ENCODE peak calls at places on chromosomes 6 and 20, in six cellular contexts. One of them, this sample, is unnamed.

GRCh38 chr20:48129319-48129973 is 344.2 kb upstream of the SULF2 start:
- DNase-seq in mammary epithelial cell: no peak
- DNase-seq in heart left ventricle: no peak
- DNase-seq in cardiac muscle cell: no peak
- DNase-seq in CD4-positive, alpha-beta T cell: no peak
- DNase-seq in neural progenitor cell: peak; percentile 46
- DNase-seq in this sample: no peak

GRCh38 chr20:20391766-20392165 is 23.9 kb downstream of the INSM1 start:
- DNase-seq in mammary epithelial cell: no peak
- DNase-seq in heart left ventricle: no peak
- DNase-seq in cardiac muscle cell: no peak
- DNase-seq in CD4-positive, alpha-beta T cell: no peak
- DNase-seq in neural progenitor cell: no peak
- DNase-seq in this sample: no peak

GRCh38 chr6:34465551-34466241 is at the start of gene PACSIN1:
- DNase-seq in mammary epithelial cell: no peak
- DNase-seq in heart left ventricle: peak; percentile 26
- DNase-seq in cardiac muscle cell: peak; percentile 83
- DNase-seq in CD4-positive, alpha-beta T cell: no peak
- DNase-seq in neural progenitor cell: peak; percentile 86
- DNase-seq in this sample: peak; percentile 22

GRCh38 chr6:91149246-91149645 is 562.4 kb upstream of the MAP3K7 start:
- DNase-seq in mammary epithelial cell: no peak
- DNase-seq in heart left ventricle: no peak
- DNase-seq in cardiac muscle cell: no peak
- DNase-seq in CD4-positive, alpha-beta T cell: no peak
- DNase-seq in neural progenitor cell: no peak
- DNase-seq in this sample: no peak

GRCh38 chr6:113246186-113246585 is 611.0 kb upstream of the MARCKS start:
- DNase-seq in mammary epithelial cell: no peak
- DNase-seq in heart left ventricle: no peak
- DNase-seq in cardiac muscle cell: no peak
- DNase-seq in CD4-positive, alpha-beta T cell: no peak
- DNase-seq in neural progenitor cell: no peak
- DNase-seq in this sample: no peak

GRCh38 chr6:73710948-73711347 is 14.9 kb downstream of the CD109 start:
- DNase-seq in mammary epithelial cell: no peak
- DNase-seq in heart left ventricle: no peak
- DNase-seq in cardiac muscle cell: no peak
- DNase-seq in CD4-positive, alpha-beta T cell: no peak
- DNase-seq in neural progenitor cell: no peak
- DNase-seq in this sample: no peak

GRCh38 chr20:1190847-1191246 is 6.1 kb upstream of the TMEM74B start:
- DNase-seq in mammary epithelial cell: no peak
- DNase-seq in heart left ventricle: no peak
- DNase-seq in cardiac muscle cell: no peak
- DNase-seq in CD4-positive, alpha-beta T cell: no peak
- DNase-seq in neural progenitor cell: no peak
- DNase-seq in this sample: no peak

GRCh38 chr6:26043389-26044139 is 43.7 kb upstream of the HFE start:
- DNase-seq in mammary epithelial cell: peak; percentile 95
- DNase-seq in heart left ventricle: peak; percentile 85
- DNase-seq in cardiac muscle cell: no peak
- DNase-seq in CD4-positive, alpha-beta T cell: peak; percentile 43
- DNase-seq in neural progenitor cell: no peak
- DNase-seq in this sample: peak; percentile 34

GRCh38 chr20:63381781-63382431 is 20.8 kb upstream of the CHRNA4 start:
- DNase-seq in mammary epithelial cell: no peak
- DNase-seq in heart left ventricle: no peak
- DNase-seq in cardiac muscle cell: peak; percentile 62
- DNase-seq in CD4-positive, alpha-beta T cell: peak; percentile 17
- DNase-seq in neural progenitor cell: peak; percentile 80
- DNase-seq in this sample: no peak

GRCh38 chr6:4055420-4056041 is 23.4 kb downstream of the FAM217A start:
- DNase-seq in mammary epithelial cell: peak; percentile 73
- DNase-seq in heart left ventricle: peak; percentile 38
- DNase-seq in cardiac muscle cell: no peak
- DNase-seq in CD4-positive, alpha-beta T cell: no peak
- DNase-seq in neural progenitor cell: no peak
- DNase-seq in this sample: no peak

GRCh38 chr6:4059115-4059777 is 19.7 kb downstream of the FAM217A start:
- DNase-seq in mammary epithelial cell: peak; percentile 83
- DNase-seq in heart left ventricle: no peak
- DNase-seq in cardiac muscle cell: no peak
- DNase-seq in CD4-positive, alpha-beta T cell: peak; percentile 45
- DNase-seq in neural progenitor cell: no peak
- DNase-seq in this sample: no peak

DNA sequence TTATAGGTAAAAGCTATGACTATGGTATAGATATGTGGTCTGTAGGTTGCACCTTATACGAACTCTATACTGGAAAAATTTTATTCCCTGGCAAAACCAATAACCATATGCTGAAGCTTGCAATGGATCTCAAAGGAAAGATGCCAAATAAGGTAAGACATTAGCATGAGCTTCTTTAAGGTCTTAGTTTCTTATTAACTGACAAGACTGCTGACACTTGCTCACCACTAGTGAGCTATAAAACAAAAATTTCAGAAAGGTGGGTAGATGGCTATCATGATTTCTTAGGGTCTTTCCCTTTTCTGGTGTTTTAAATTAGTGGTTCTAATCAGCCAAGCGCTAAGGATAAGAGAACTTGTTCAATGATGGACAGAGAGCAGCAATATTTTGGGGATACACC is 21.9 kb downstream of the FAM217A start:
- DNase-seq in mammary epithelial cell: no peak
- DNase-seq in heart left ventricle: no peak
- DNase-seq in cardiac muscle cell: no peak
- DNase-seq in CD4-positive, alpha-beta T cell: no peak
- DNase-seq in neural progenitor cell: no peak
- DNase-seq in this sample: no peak
- H3K27me3 ChIP-seq in mammary epithelial cell: no peaks in the 10 kb centered on the region
- H3K27me3 ChIP-seq in heart left ventricle: no peaks in the 10 kb centered on the region
- H3K27me3 ChIP-seq in cardiac muscle cell: no peaks in the 10 kb centered on the region
- H3K27me3 ChIP-seq in CD4-positive, alpha-beta T cell: no peaks in the 10 kb centered on the region
- H3K27me3 ChIP-seq in neural progenitor cell: no peaks in the 10 kb centered on the region
- H3K27me3 ChIP-seq in this sample: no peaks in the 10 kb centered on the region

DNA sequence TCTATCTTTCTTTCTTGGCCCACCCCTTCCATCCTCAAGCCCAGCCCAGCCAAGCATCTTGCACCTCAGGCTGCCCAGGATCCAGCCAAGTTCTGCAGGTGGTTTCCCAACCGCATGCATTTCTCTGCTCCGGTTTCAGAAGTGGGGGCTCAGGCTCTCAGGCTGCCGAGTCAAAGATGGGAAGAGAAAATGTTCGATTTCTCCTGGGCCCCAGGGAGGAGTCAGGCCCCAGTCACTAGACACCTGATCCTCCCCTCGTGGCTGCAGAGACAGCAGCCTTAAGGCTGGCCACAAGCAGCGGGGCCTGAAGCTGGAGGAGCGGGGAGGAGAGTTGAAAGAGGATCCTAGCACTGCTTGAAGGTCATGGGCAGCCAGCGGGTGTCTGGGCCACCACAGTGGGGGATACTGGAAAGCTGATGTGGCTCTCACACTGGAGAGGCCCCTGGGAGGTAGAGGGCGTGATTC is 42.2 kb upstream of the ZFAND3 start:
- DNase-seq in mammary epithelial cell: no peak
- DNase-seq in heart left ventricle: no peak
- DNase-seq in cardiac muscle cell: peak; percentile 44
- DNase-seq in CD4-positive, alpha-beta T cell: no peak
- DNase-seq in neural progenitor cell: no peak
- DNase-seq in this sample: no peak
- TF ChIP-seq CTCF in mammary epithelial cell: no peak
- TF ChIP-seq CTCF in heart left ventricle: no peak
- TF ChIP-seq CTCF in cardiac muscle cell: no peak
- TF ChIP-seq CTCF in CD4-positive, alpha-beta T cell: no peak
- TF ChIP-seq CTCF in neural progenitor cell: no peak
- TF ChIP-seq CTCF in this sample: no peak

DNA sequence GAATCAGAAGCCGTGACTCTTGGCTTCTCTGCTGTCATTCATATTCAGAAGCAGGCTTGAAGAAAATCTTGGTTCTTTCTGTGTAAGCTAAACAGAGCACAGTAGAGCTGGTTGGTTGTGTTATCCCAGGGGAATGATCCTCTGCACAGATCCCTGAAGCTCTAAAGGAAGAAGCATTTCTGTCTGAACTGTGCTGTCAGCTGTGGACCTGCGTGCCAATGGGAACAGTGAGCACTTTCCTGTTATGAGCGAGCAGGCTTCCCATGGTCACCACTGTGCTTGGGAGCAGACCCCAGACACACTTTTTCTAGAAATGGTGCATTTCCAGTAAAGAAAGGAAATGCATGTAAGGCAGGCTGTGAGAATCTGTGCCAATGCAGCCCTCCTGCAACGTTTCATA is 490.2 kb downstream of the EPM2A start:
- DNase-seq in mammary epithelial cell: no peak
- DNase-seq in heart left ventricle: no peak
- DNase-seq in cardiac muscle cell: no peak
- DNase-seq in CD4-positive, alpha-beta T cell: no peak
- DNase-seq in neural progenitor cell: no peak
- DNase-seq in this sample: no peak
- H3K27me3 ChIP-seq in mammary epithelial cell: no peaks in the 10 kb centered on the region
- H3K27me3 ChIP-seq in heart left ventricle: no peaks in the 10 kb centered on the region
- H3K27me3 ChIP-seq in cardiac muscle cell: no peaks in the 10 kb centered on the region
- H3K27me3 ChIP-seq in CD4-positive, alpha-beta T cell: no peaks in the 10 kb centered on the region
- H3K27me3 ChIP-seq in neural progenitor cell: no peaks in the 10 kb centered on the region
- H3K27me3 ChIP-seq in this sample: no peaks in the 10 kb centered on the region

GRCh38 chr6:135853227-135853626 is 1.7 kb downstream of the PDE7B start:
- DNase-seq in mammary epithelial cell: no peak
- DNase-seq in heart left ventricle: no peak
- DNase-seq in cardiac muscle cell: no peak
- DNase-seq in CD4-positive, alpha-beta T cell: no peak
- DNase-seq in neural progenitor cell: no peak
- DNase-seq in this sample: no peak
- TF ChIP-seq CTCF in mammary epithelial cell: no peak
- TF ChIP-seq CTCF in heart left ventricle: no peak
- TF ChIP-seq CTCF in cardiac muscle cell: peak; percentile 20
- TF ChIP-seq CTCF in CD4-positive, alpha-beta T cell: no peak
- TF ChIP-seq CTCF in neural progenitor cell: no peak
- TF ChIP-seq CTCF in this sample: peak; percentile 29

DNA sequence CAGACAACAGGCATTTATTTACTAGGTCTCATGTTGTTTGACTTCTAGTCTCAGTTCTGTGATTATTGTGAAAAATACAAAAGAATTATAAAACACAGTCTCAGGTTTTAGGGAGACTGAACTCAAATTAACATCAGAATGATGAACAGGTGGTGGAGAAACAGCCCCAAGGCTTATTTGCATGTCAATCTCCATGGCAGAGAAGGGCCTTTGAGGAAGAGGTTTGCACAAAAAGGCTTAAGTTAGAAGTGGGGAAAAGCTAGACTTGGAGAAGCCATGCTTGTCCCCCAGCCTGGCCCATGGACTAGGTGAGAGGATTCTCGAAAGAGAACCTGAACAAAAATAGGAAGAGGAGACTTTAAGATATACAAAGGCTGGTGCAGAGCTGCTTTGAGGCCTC is 183.3 kb downstream of the EDN1 start:
- DNase-seq in mammary epithelial cell: no peak
- DNase-seq in heart left ventricle: no peak
- DNase-seq in cardiac muscle cell: no peak
- DNase-seq in CD4-positive, alpha-beta T cell: no peak
- DNase-seq in neural progenitor cell: peak; percentile 16
- DNase-seq in this sample: no peak
- H3K27me3 ChIP-seq in mammary epithelial cell: no peaks in the 10 kb centered on the region
- H3K27me3 ChIP-seq in heart left ventricle: no peaks in the 10 kb centered on the region
- H3K27me3 ChIP-seq in cardiac muscle cell: no peaks in the 10 kb centered on the region
- H3K27me3 ChIP-seq in CD4-positive, alpha-beta T cell: no peaks in the 10 kb centered on the region
- H3K27me3 ChIP-seq in neural progenitor cell: no peaks in the 10 kb centered on the region
- H3K27me3 ChIP-seq in this sample: no peaks in the 10 kb centered on the region

GRCh38 chr6:86942761-86943526 is 5.6 kb downstream of the HTR1E start:
- DNase-seq in mammary epithelial cell: no peak
- DNase-seq in heart left ventricle: no peak
- DNase-seq in cardiac muscle cell: no peak
- DNase-seq in CD4-positive, alpha-beta T cell: no peak
- DNase-seq in neural progenitor cell: peak; percentile 2
- DNase-seq in this sample: no peak

GRCh38 chr6:86934365-86934764 is 3.0 kb upstream of the HTR1E start:
- DNase-seq in mammary epithelial cell: no peak
- DNase-seq in heart left ventricle: no peak
- DNase-seq in cardiac muscle cell: no peak
- DNase-seq in CD4-positive, alpha-beta T cell: no peak
- DNase-seq in neural progenitor cell: no peak
- DNase-seq in this sample: no peak

GRCh38 chr6:86938814-86939213 is 1.5 kb downstream of the HTR1E start:
- DNase-seq in mammary epithelial cell: no peak
- DNase-seq in heart left ventricle: no peak
- DNase-seq in cardiac muscle cell: no peak
- DNase-seq in CD4-positive, alpha-beta T cell: no peak
- DNase-seq in neural progenitor cell: no peak
- DNase-seq in this sample: no peak

GRCh38 chr6:86936834-86937218 is 502 bp upstream of the HTR1E start:
- DNase-seq in mammary epithelial cell: no peak
- DNase-seq in heart left ventricle: no peak
- DNase-seq in cardiac muscle cell: no peak
- DNase-seq in CD4-positive, alpha-beta T cell: no peak
- DNase-seq in neural progenitor cell: peak; percentile 90
- DNase-seq in this sample: no peak

GRCh38 chr6:86937219-86938079 is at the start of gene HTR1E:
- DNase-seq in mammary epithelial cell: peak; percentile 23
- DNase-seq in heart left ventricle: no peak
- DNase-seq in cardiac muscle cell: peak; percentile 81
- DNase-seq in CD4-positive, alpha-beta T cell: no peak
- DNase-seq in neural progenitor cell: peak; percentile 70
- DNase-seq in this sample: no peak
- TF ChIP-seq CTCF in mammary epithelial cell: peak; percentile 38
- TF ChIP-seq CTCF in heart left ventricle: peak; percentile 39
- TF ChIP-seq CTCF in cardiac muscle cell: peak; percentile 56
- TF ChIP-seq CTCF in CD4-positive, alpha-beta T cell: no peak
- TF ChIP-seq CTCF in neural progenitor cell: peak; percentile 90
- TF ChIP-seq CTCF in this sample: peak; percentile 58

GRCh38 chr20:21522479-21523397 is 8.9 kb upstream of the NKX2-2 start:
- DNase-seq in mammary epithelial cell: no peak
- DNase-seq in heart left ventricle: no peak
- DNase-seq in cardiac muscle cell: no peak
- DNase-seq in CD4-positive, alpha-beta T cell: no peak
- DNase-seq in neural progenitor cell: peak; percentile 76
- DNase-seq in this sample: no peak
- H3K27me3 ChIP-seq in mammary epithelial cell: peaks cover 56% of the 10 kb centered on the region
- H3K27me3 ChIP-seq in heart left ventricle: peaks cover 92% of the 10 kb centered on the region
- H3K27me3 ChIP-seq in cardiac muscle cell: peaks cover 100% of the 10 kb centered on the region
- H3K27me3 ChIP-seq in CD4-positive, alpha-beta T cell: peaks cover 89% of the 10 kb centered on the region
- H3K27me3 ChIP-seq in neural progenitor cell: peaks cover 100% of the 10 kb centered on the region
- H3K27me3 ChIP-seq in this sample: peaks cover 99% of the 10 kb centered on the region

This sample was measured in left ventricle myocardium inferior.